ENCODE peak calls at places on chromosomes 5 and 9, in seven cellular contexts. One of them, this sample, is unnamed.
A peak's percentile ranks its signal among the peaks of the same experiment; 100 is the strongest.

GRCh38 chr9:137379761-137380161 is 43.2 kb downstream of the EXD3 start:
- DNase-seq in lower lobe of right lung: peak; percentile 24
- DNase-seq in psoas muscle: peak; percentile 39
- DNase-seq in cardiac fibroblast: no peak
- DNase-seq in fibroblast of the aortic adventitia: no peak
- DNase-seq in dorsolateral prefrontal cortex: no peak
- DNase-seq in GM20000: no peak
- DNase-seq in this sample: no peak

GRCh38 chr5:37799865-37800421 is 39.9 kb downstream of the GDNF start:
- DNase-seq in cardiac fibroblast: no peak
- DNase-seq in fibroblast of the aortic adventitia: no peak
- DNase-seq in dorsolateral prefrontal cortex: no peak
- DNase-seq in GM20000: no peak
- DNase-seq in psoas muscle: no peak
- DNase-seq in lower lobe of right lung: no peak
- DNase-seq in this sample: no peak

GRCh38 chr9:100911273-100911672 is 117.3 kb upstream of the PLPPR1 start:
- DNase-seq in cardiac fibroblast: no peak
- DNase-seq in dorsolateral prefrontal cortex: no peak
- DNase-seq in lower lobe of right lung: no peak
- DNase-seq in GM20000: no peak
- DNase-seq in psoas muscle: no peak
- DNase-seq in fibroblast of the aortic adventitia: no peak
- DNase-seq in this sample: no peak

GRCh38 chr5:115723224-115723623 is 93.2 kb downstream of the CDO1 start:
- DNase-seq in dorsolateral prefrontal cortex: no peak
- DNase-seq in GM20000: no peak
- DNase-seq in fibroblast of the aortic adventitia: no peak
- DNase-seq in lower lobe of right lung: no peak
- DNase-seq in psoas muscle: no peak
- DNase-seq in cardiac fibroblast: no peak
- DNase-seq in this sample: no peak

GRCh38 chr9:129624168-129624759 is 1.7 kb upstream of the NTMT1 start:
- DNase-seq in GM20000: peak; percentile 85
- DNase-seq in dorsolateral prefrontal cortex: peak; percentile 62
- DNase-seq in lower lobe of right lung: no peak
- DNase-seq in psoas muscle: no peak
- DNase-seq in fibroblast of the aortic adventitia: peak; percentile 65
- DNase-seq in cardiac fibroblast: peak; percentile 60
- DNase-seq in this sample: peak; percentile 85

GRCh38 chr5:157167219-157167621 is 1.2 kb upstream of the GARIN3 start:
- DNase-seq in psoas muscle: no peak
- DNase-seq in cardiac fibroblast: peak; percentile 2
- DNase-seq in lower lobe of right lung: no peak
- DNase-seq in fibroblast of the aortic adventitia: no peak
- DNase-seq in dorsolateral prefrontal cortex: no peak
- DNase-seq in GM20000: no peak
- DNase-seq in this sample: peak; percentile 41

GRCh38 chr9:28093141-28093540 is 519.9 kb upstream of the C9orf72 start:
- DNase-seq in psoas muscle: no peak
- DNase-seq in fibroblast of the aortic adventitia: no peak
- DNase-seq in GM20000: no peak
- DNase-seq in lower lobe of right lung: no peak
- DNase-seq in cardiac fibroblast: no peak
- DNase-seq in dorsolateral prefrontal cortex: no peak
- DNase-seq in this sample: no peak

GRCh38 chr5:146805099-146805498 is 73.5 kb downstream of the PPP2R2B start:
- DNase-seq in dorsolateral prefrontal cortex: no peak
- DNase-seq in fibroblast of the aortic adventitia: no peak
- DNase-seq in GM20000: no peak
- DNase-seq in cardiac fibroblast: no peak
- DNase-seq in psoas muscle: no peak
- DNase-seq in lower lobe of right lung: no peak
- DNase-seq in this sample: no peak

GRCh38 chr9:104858846-104859245 is 69.1 kb downstream of the ABCA1 start:
- DNase-seq in cardiac fibroblast: peak; percentile 24
- DNase-seq in lower lobe of right lung: no peak
- DNase-seq in dorsolateral prefrontal cortex: no peak
- DNase-seq in GM20000: no peak
- DNase-seq in psoas muscle: no peak
- DNase-seq in fibroblast of the aortic adventitia: peak; percentile 38
- DNase-seq in this sample: no peak

GRCh38 chr9:70987986-70988385 is 133.4 kb downstream of the TRPM3 start:
- DNase-seq in GM20000: no peak
- DNase-seq in fibroblast of the aortic adventitia: peak; percentile 95
- DNase-seq in cardiac fibroblast: peak; percentile 82
- DNase-seq in lower lobe of right lung: no peak
- DNase-seq in psoas muscle: no peak
- DNase-seq in dorsolateral prefrontal cortex: no peak
- DNase-seq in this sample: no peak

GRCh38 chr5:95590880-95591279 is 29.0 kb upstream of the GPR150 start:
- DNase-seq in lower lobe of right lung: no peak
- DNase-seq in cardiac fibroblast: no peak
- DNase-seq in psoas muscle: no peak
- DNase-seq in GM20000: no peak
- DNase-seq in fibroblast of the aortic adventitia: no peak
- DNase-seq in dorsolateral prefrontal cortex: no peak
- DNase-seq in this sample: no peak

GRCh38 chr5:172311026-172311425 is 27.5 kb upstream of the UBTD2 start:
- DNase-seq in dorsolateral prefrontal cortex: no peak
- DNase-seq in cardiac fibroblast: no peak
- DNase-seq in fibroblast of the aortic adventitia: no peak
- DNase-seq in GM20000: no peak
- DNase-seq in lower lobe of right lung: no peak
- DNase-seq in psoas muscle: no peak
- DNase-seq in this sample: no peak

GRCh38 chr9:104950838-104951237 is 22.9 kb upstream of the ABCA1 start:
- DNase-seq in dorsolateral prefrontal cortex: no peak
- DNase-seq in cardiac fibroblast: no peak
- DNase-seq in lower lobe of right lung: no peak
- DNase-seq in fibroblast of the aortic adventitia: no peak
- DNase-seq in psoas muscle: no peak
- DNase-seq in GM20000: no peak
- DNase-seq in this sample: no peak

GRCh38 chr5:108369167-108369566 is 12.7 kb downstream of the FBXL17 start:
- DNase-seq in lower lobe of right lung: no peak
- DNase-seq in GM20000: no peak
- DNase-seq in psoas muscle: no peak
- DNase-seq in fibroblast of the aortic adventitia: no peak
- DNase-seq in dorsolateral prefrontal cortex: no peak
- DNase-seq in cardiac fibroblast: no peak
- DNase-seq in this sample: no peak

GRCh38 chr9:133168432-133168831 is 4.7 kb upstream of the GBGT1 start:
- DNase-seq in lower lobe of right lung: peak; percentile 9
- DNase-seq in psoas muscle: no peak
- DNase-seq in cardiac fibroblast: no peak
- DNase-seq in GM20000: no peak
- DNase-seq in dorsolateral prefrontal cortex: no peak
- DNase-seq in fibroblast of the aortic adventitia: no peak
- DNase-seq in this sample: no peak

GRCh38 chr9:86854898-86855523 is 92.3 kb downstream of the GAS1 start:
- DNase-seq in lower lobe of right lung: no peak
- DNase-seq in fibroblast of the aortic adventitia: peak; percentile 77
- DNase-seq in psoas muscle: no peak
- DNase-seq in dorsolateral prefrontal cortex: no peak
- DNase-seq in GM20000: no peak
- DNase-seq in cardiac fibroblast: peak; percentile 95
- DNase-seq in this sample: no peak

GRCh38 chr9:96418920-96419690 is 935 bp upstream of the ZNF367 start:
- DNase-seq in psoas muscle: peak; percentile 79
- DNase-seq in lower lobe of right lung: peak; percentile 83
- DNase-seq in dorsolateral prefrontal cortex: peak; percentile 48
- DNase-seq in cardiac fibroblast: peak; percentile 65
- DNase-seq in fibroblast of the aortic adventitia: peak; percentile 40
- DNase-seq in GM20000: peak; percentile 77
- DNase-seq in this sample: peak; percentile 71

GRCh38 chr5:144017631-144018030 is 152.8 kb downstream of the YIPF5 start:
- DNase-seq in lower lobe of right lung: no peak
- DNase-seq in fibroblast of the aortic adventitia: peak; percentile 43
- DNase-seq in GM20000: no peak
- DNase-seq in cardiac fibroblast: no peak
- DNase-seq in dorsolateral prefrontal cortex: no peak
- DNase-seq in psoas muscle: no peak
- DNase-seq in this sample: no peak

GRCh38 chr9:116191757-116192415 is 38.3 kb downstream of the PAPPA start:
- DNase-seq in lower lobe of right lung: no peak
- DNase-seq in fibroblast of the aortic adventitia: no peak
- DNase-seq in psoas muscle: no peak
- DNase-seq in GM20000: no peak
- DNase-seq in dorsolateral prefrontal cortex: no peak
- DNase-seq in cardiac fibroblast: no peak
- DNase-seq in this sample: no peak

GRCh38 chr5:1142886-1143669 is 31.2 kb upstream of the SLC12A7 start:
- DNase-seq in GM20000: no peak
- DNase-seq in cardiac fibroblast: no peak
- DNase-seq in fibroblast of the aortic adventitia: no peak
- DNase-seq in lower lobe of right lung: no peak
- DNase-seq in psoas muscle: no peak
- DNase-seq in dorsolateral prefrontal cortex: no peak
- DNase-seq in this sample: no peak

GRCh38 chr9:91727972-91728371 is 222.1 kb downstream of the ROR2 start:
- DNase-seq in lower lobe of right lung: no peak
- DNase-seq in cardiac fibroblast: no peak
- DNase-seq in fibroblast of the aortic adventitia: no peak
- DNase-seq in dorsolateral prefrontal cortex: no peak
- DNase-seq in GM20000: no peak
- DNase-seq in psoas muscle: no peak
- DNase-seq in this sample: no peak

GRCh38 chr5:88094403-88094802 is 174.2 kb downstream of the TMEM161B start:
- DNase-seq in dorsolateral prefrontal cortex: no peak
- DNase-seq in psoas muscle: no peak
- DNase-seq in lower lobe of right lung: no peak
- DNase-seq in cardiac fibroblast: no peak
- DNase-seq in fibroblast of the aortic adventitia: no peak
- DNase-seq in GM20000: no peak
- DNase-seq in this sample: no peak

GRCh38 chr9:109856785-109857184 is 76.8 kb downstream of the PALM2AKAP2 start:
- DNase-seq in fibroblast of the aortic adventitia: no peak
- DNase-seq in cardiac fibroblast: peak; percentile 73
- DNase-seq in dorsolateral prefrontal cortex: peak; percentile 96
- DNase-seq in lower lobe of right lung: peak; percentile 50
- DNase-seq in psoas muscle: peak; percentile 62
- DNase-seq in GM20000: no peak
- DNase-seq in this sample: no peak

GRCh38 chr5:97011567-97011966 is 75.7 kb downstream of the LNPEP start:
- DNase-seq in GM20000: no peak
- DNase-seq in psoas muscle: no peak
- DNase-seq in dorsolateral prefrontal cortex: no peak
- DNase-seq in fibroblast of the aortic adventitia: no peak
- DNase-seq in cardiac fibroblast: no peak
- DNase-seq in lower lobe of right lung: no peak
- DNase-seq in this sample: no peak
- TF ChIP-seq CTCF in GM20000: no peak
- TF ChIP-seq CTCF in psoas muscle: no peak
- TF ChIP-seq CTCF in dorsolateral prefrontal cortex: no peak
- TF ChIP-seq CTCF in fibroblast of the aortic adventitia: no peak
- TF ChIP-seq CTCF in cardiac fibroblast: no peak
- TF ChIP-seq CTCF in lower lobe of right lung: no peak
- TF ChIP-seq CTCF in this sample: no peak

DNA sequence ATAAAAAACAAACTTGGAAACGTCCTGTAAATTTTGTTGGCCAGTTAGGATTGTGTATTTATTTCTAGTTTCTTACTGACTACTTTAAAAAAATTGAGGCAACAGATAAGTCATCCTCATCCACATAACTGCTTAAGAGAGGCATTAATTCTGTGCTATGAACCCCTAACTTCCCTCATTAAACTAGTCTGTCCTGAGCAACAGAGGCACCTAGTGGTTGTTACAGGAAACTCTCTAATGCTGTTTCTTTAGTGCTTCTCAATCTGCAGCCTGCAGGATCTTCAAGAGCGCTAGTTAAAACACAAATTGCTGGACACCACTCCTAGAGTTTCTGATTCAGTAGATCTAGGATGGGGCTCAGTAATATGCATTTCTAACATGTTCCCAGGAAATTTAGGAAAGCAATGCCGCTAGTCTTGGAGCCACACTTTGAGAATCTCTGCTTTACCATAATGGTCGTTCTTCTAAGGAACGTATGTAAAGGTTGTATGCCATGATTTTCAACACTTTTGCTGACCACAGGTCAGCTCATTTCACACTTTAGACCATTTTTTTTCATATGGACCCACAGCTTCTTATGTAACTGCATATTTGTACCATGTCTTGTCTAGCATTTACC is 410.1 kb upstream of the SMARCA2 start:
- DNase-seq in GM20000: peak; percentile 51
- DNase-seq in psoas muscle: no peak
- DNase-seq in cardiac fibroblast: peak; percentile 20
- DNase-seq in dorsolateral prefrontal cortex: no peak
- DNase-seq in fibroblast of the aortic adventitia: peak; percentile 12
- DNase-seq in lower lobe of right lung: no peak
- DNase-seq in this sample: peak; percentile 1
- TF ChIP-seq CTCF in GM20000: peak; percentile 65
- TF ChIP-seq CTCF in psoas muscle: peak; percentile 23
- TF ChIP-seq CTCF in cardiac fibroblast: peak; percentile 30
- TF ChIP-seq CTCF in dorsolateral prefrontal cortex: peak; percentile 46
- TF ChIP-seq CTCF in fibroblast of the aortic adventitia: peak; percentile 42
- TF ChIP-seq CTCF in lower lobe of right lung: peak; percentile 46
- TF ChIP-seq CTCF in this sample: peak; percentile 54

GRCh38 chr5:127072861-127073846 is at the start of gene C5orf63:
- DNase-seq in GM20000: peak; percentile 78
- DNase-seq in dorsolateral prefrontal cortex: no peak
- DNase-seq in lower lobe of right lung: peak; percentile 78
- DNase-seq in psoas muscle: peak; percentile 84
- DNase-seq in cardiac fibroblast: peak; percentile 26
- DNase-seq in fibroblast of the aortic adventitia: peak; percentile 30
- DNase-seq in this sample: peak; percentile 85

GRCh38 chr5:127066721-127067120 is 6.6 kb downstream of the C5orf63 start:
- DNase-seq in cardiac fibroblast: no peak
- DNase-seq in psoas muscle: no peak
- DNase-seq in dorsolateral prefrontal cortex: no peak
- DNase-seq in fibroblast of the aortic adventitia: no peak
- DNase-seq in lower lobe of right lung: no peak
- DNase-seq in GM20000: no peak
- DNase-seq in this sample: no peak

GRCh38 chr5:127064253-127064652 is 9.0 kb downstream of the C5orf63 start:
- DNase-seq in GM20000: no peak
- DNase-seq in dorsolateral prefrontal cortex: no peak
- DNase-seq in lower lobe of right lung: no peak
- DNase-seq in cardiac fibroblast: no peak
- DNase-seq in psoas muscle: no peak
- DNase-seq in fibroblast of the aortic adventitia: no peak
- DNase-seq in this sample: no peak

GRCh38 chr5:127070243-127070642 is 3.1 kb downstream of the C5orf63 start:
- DNase-seq in GM20000: no peak
- DNase-seq in cardiac fibroblast: peak; percentile 27
- DNase-seq in dorsolateral prefrontal cortex: no peak
- DNase-seq in lower lobe of right lung: no peak
- DNase-seq in fibroblast of the aortic adventitia: no peak
- DNase-seq in psoas muscle: no peak
- DNase-seq in this sample: no peak

GRCh38 chr5:127068771-127069330 is 4.5 kb downstream of the C5orf63 start:
- DNase-seq in dorsolateral prefrontal cortex: no peak
- DNase-seq in lower lobe of right lung: no peak
- DNase-seq in fibroblast of the aortic adventitia: peak; percentile 92
- DNase-seq in GM20000: no peak
- DNase-seq in cardiac fibroblast: peak; percentile 87
- DNase-seq in psoas muscle: no peak
- DNase-seq in this sample: no peak
- TF ChIP-seq CTCF in dorsolateral prefrontal cortex: no peak
- TF ChIP-seq CTCF in lower lobe of right lung: no peak
- TF ChIP-seq CTCF in fibroblast of the aortic adventitia: no peak
- TF ChIP-seq CTCF in GM20000: no peak
- TF ChIP-seq CTCF in cardiac fibroblast: no peak
- TF ChIP-seq CTCF in psoas muscle: no peak
- TF ChIP-seq CTCF in this sample: no peak

GRCh38 chr5:9516591-9516990 is 29.3 kb downstream of the SEMA5A start:
- DNase-seq in lower lobe of right lung: no peak
- DNase-seq in GM20000: no peak
- DNase-seq in dorsolateral prefrontal cortex: no peak
- DNase-seq in psoas muscle: no peak
- DNase-seq in fibroblast of the aortic adventitia: no peak
- DNase-seq in cardiac fibroblast: no peak
- DNase-seq in this sample: no peak
- TF ChIP-seq CTCF in lower lobe of right lung: no peak
- TF ChIP-seq CTCF in GM20000: no peak
- TF ChIP-seq CTCF in dorsolateral prefrontal cortex: no peak
- TF ChIP-seq CTCF in psoas muscle: peak; percentile 13
- TF ChIP-seq CTCF in fibroblast of the aortic adventitia: no peak
- TF ChIP-seq CTCF in cardiac fibroblast: no peak
- TF ChIP-seq CTCF in this sample: no peak